ENCODE peak calls at places on chromosomes 16 and 17, in four cellular contexts. D is heart right ventricle, V is GM23338, K is endodermal cell. P is an unnamed sample. For H3K4me1, the result is how much of the 10 kb centered on the place peaks cover.

GRCh38 chr17:64491034-64491860 is 5.6 kb downstream of the POLG2 start:
- DNase-seq in D (peak), V (peak), K (peak), P (no peak)

GRCh38 chr17:39098474-39099090 is 52.9 kb downstream of the PLXDC1 start:
- DNase-seq in D (no peak), V (no peak), K (peak), P (no peak)

GRCh38 chr16:81703177-81704155 is 75.6 kb upstream of the PLCG2 start:
- DNase-seq in D (no peak), V (peak), K (no peak), P (no peak)

GRCh38 chr16:86868746-86869145 is 290.4 kb downstream of the FOXL1 start:
- DNase-seq in D (no peak), V (no peak), K (no peak), P (no peak)

GRCh38 chr16:24970708-24971107 is 44.5 kb downstream of the ARHGAP17 start:
- DNase-seq in D (no peak), V (no peak), K (no peak), P (no peak)

GRCh38 chr17:82449136-82449882 is 1.2 kb downstream of the CYBC1 start:
- DNase-seq in D (peak), V (peak), K (peak), P (no peak)

GRCh38 chr16:4915226-4915761 is 21.7 kb downstream of the PPL start:
- DNase-seq in D (no peak), V (no peak), K (no peak), P (no peak)

GRCh38 chr17:72365857-72366415 is 245.1 kb downstream of the SOX9 start:
- DNase-seq in D (no peak), V (no peak), K (no peak), P (no peak)

GRCh38 chr16:1007284-1007850 is 25.8 kb downstream of the SOX8 start:
- DNase-seq in D (no peak), V (no peak), K (no peak), P (no peak)

GRCh38 chr17:17739388-17740066 is 58.3 kb downstream of the RAI1 start:
- DNase-seq in D (no peak), V (no peak), K (no peak), P (no peak)

GRCh38 chr17:17351356-17351891 is 48.3 kb downstream of the NT5M start:
- DNase-seq in D (no peak), V (no peak), K (no peak), P (no peak)

GRCh38 chr17:83185023-83186002 is 105.9 kb downstream of the METRNL start:
- DNase-seq in D (no peak), V (no peak), K (no peak), P (no peak)

GRCh38 chr17:70041061-70041460 is 34.0 kb upstream of the KCNJ16 start:
- DNase-seq in D (no peak), V (no peak), K (no peak), P (no peak)

GRCh38 chr16:83851473-83851872 is 43.7 kb downstream of the HSBP1 start:
- DNase-seq in D (no peak), V (no peak), K (no peak), P (no peak)

GRCh38 chr16:72766506-72766905 is 281.4 kb downstream of the ZFHX3 start:
- DNase-seq in D (no peak), V (no peak), K (no peak), P (no peak)

GRCh38 chr16:56068816-56069215 is 122.5 kb upstream of the GNAO1 start:
- DNase-seq in D (no peak), V (no peak), K (no peak), P (no peak)

GRCh38 chr17:39622380-39623006 is 4.3 kb upstream of the PPP1R1B start:
- DNase-seq in D (no peak), V (peak), K (no peak), P (peak)

GRCh38 chr17:66492500-66493123 is 190.2 kb downstream of the PRKCA start:
- DNase-seq in D (no peak), V (no peak), K (peak), P (no peak)

GRCh38 chr17:3750926-3751325 is 27.2 kb downstream of the HASPIN start:
- DNase-seq in D (no peak), V (no peak), K (no peak), P (no peak)

GRCh38 chr17:63545302-63545928 is 4.9 kb upstream of the DCAF7 start:
- DNase-seq in D (no peak), V (no peak), K (no peak), P (no peak)

GRCh38 chr17:29157310-29157709 is 22.9 kb downstream of the MYO18A start:
- DNase-seq in D (no peak), V (no peak), K (no peak), P (no peak)

GRCh38 chr17:1197379-1197778 is 17.6 kb upstream of the ABR start:
- DNase-seq in D (no peak), V (no peak), K (no peak), P (no peak)
- H3K4me1 ChIP-seq in D (under half), V (under half), K (under half), P (under half)

GRCh38 chr17:44903012-44903685 is 3.9 kb upstream of the EFTUD2 start:
- DNase-seq in D (no peak), V (no peak), K (no peak), P (no peak)

GRCh38 chr17:44906010-44906646 is 6.9 kb upstream of the EFTUD2 start:
- DNase-seq in D (no peak), V (no peak), K (peak), P (no peak)

GRCh38 chr17:44902135-44902760 is 3.0 kb upstream of the EFTUD2 start:
- DNase-seq in D (no peak), V (no peak), K (no peak), P (no peak)

GRCh38 chr17:44905006-44906000 is 6.1 kb upstream of the EFTUD2 start:
- DNase-seq in D (no peak), V (no peak), K (no peak), P (no peak)

DNA sequence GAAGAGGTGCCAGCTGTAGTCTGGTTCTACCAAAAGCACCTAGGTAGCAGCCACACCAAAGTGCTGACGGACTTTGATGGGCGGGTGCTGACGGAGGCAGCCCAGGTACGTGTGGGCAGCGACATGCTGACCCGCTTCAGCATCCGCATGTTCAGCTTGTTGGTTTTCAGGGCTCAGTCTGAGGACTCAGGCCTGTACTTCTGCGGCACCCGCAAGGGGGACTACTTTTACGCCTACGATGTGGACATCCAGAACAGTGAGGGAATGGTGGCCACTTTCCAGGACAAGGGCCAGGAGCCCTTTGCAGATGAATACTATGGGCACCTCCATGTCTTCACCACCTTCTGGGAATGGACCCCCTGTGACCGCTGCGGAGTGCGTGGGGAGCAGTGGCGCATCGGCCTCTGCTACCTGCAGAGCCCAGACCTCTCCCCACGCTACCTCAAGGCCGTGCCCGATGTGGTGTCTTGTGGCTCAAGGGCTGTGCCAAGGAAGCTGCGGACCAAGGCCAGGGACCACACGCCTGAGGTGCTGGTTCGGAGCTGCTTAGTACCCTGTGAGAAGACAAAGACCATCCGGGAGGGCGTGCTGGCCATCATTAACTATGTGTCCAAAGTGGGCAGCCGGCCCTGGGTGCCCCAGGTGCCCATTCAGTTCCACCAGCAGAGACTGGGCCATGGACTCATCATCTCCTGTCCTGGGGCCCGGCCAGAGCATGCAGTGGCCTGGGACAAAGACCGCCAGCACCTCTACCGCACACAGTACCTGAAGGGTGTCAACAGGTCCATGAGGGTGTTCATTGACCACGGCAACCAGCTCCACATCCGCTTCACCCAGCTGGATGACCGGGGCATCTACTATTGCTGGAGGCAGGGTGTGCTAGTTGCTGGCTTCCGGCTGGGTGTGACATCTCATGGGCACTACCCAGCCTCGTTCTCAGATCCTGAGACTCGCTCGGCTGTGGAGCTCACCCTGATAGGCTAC is 5.0 kb upstream of the EFTUD2 start:
- DNase-seq in D (no peak), V (no peak), K (no peak), P (no peak)
- H3K4me1 ChIP-seq in D (under half), V (under half), K (under half), P (under half)

DNA sequence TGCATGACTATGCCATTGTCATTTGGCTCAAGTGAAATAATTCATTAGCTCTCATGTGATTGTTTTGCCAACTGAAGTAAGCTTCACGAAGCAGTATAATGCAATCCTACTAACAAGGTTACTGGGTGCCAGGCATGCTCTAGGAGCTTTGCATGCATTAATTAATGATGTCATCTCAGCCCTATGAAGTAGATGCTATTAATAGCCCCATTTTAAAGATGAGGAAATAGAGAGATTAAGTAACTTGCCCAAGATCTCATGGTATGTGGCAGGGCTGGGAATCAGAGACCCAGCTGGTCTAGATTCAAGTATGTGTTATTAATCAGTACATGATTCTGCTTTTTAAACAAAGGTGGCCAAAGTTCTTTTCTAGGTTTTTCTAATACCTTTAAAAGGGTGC is 14.1 kb downstream of the KRT39 start:
- DNase-seq in D (no peak), V (no peak), K (no peak), P (no peak)
- H3K4me1 ChIP-seq in D (under half), V (under half), K (under half), P (under half)

GRCh38 chr16:85838876-85839585 is 39.5 kb downstream of the COX4I1 start:
- DNase-seq in D (no peak), V (no peak), K (no peak), P (no peak)
- H3K4me1 ChIP-seq in D (under half), V (under half), K (under half), P (under half)

GRCh38 chr16:74578838-74579237 is 28.1 kb downstream of the GLG1 start:
- DNase-seq in D (no peak), V (no peak), K (no peak), P (no peak)
- H3K4me1 ChIP-seq in D (under half), V (under half), K (under half), P (under half)

GRCh38 chr16:89472711-89473075 is 17.7 kb downstream of the ANKRD11 start:
- DNase-seq in D (no peak), V (no peak), K (no peak), P (no peak)
- H3K4me1 ChIP-seq in D (under half), V (under half), K (under half), P (under half)

DNA sequence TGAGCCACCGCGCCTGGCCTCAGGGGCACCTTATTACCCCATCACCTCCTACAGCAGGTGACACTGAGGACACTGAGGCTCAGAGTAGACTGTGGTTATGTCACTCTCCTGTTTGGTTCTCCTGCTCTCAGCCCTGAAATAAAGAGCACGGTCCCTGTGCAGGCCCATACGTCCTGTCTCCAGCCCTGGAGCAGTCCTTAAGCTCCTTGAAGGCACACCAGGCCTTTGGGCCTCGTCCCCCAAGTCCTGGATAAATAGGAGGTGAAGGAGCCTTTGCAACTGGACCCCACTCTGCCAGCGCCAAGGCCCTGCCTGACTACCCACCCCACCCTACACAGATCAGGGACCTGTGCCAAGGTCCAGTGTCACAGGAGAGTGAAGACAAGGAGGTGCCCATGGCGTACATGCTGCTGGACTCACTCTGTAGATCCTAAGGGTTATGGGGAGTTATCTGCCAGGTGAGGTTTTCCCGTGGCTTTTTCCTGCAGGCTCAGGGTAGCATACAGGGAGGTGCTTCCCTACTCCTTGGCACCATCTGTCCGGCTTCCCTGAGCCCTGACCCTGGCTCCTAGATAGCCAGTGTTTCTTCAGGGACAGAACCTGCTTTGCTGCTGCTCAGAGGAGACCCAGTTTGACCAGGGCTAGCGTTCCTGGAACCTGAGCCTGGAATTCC is 253.2 kb downstream of the SEC14L1 start:
- DNase-seq in D (no peak), V (no peak), K (no peak), P (no peak)
- H3K4me1 ChIP-seq in D (under half), V (under half), K (under half), P (under half)

P was measured in ascending aorta.